ENCODE peak calls at places on chromosomes 2 and 18, in eight cellular contexts. X, O, E, J, I, A, Z and H are unnamed samples. For H3K27me3, the result is how much of the 10 kb centered on the place peaks cover.

GRCh38 chr2:156456616-156457015 is 20.4 kb downstream of the GPD2 start:
- DNase-seq in X (no peak), O (no peak), E (no peak), J (peak), I (no peak), A (peak), Z (no peak), H (no peak)

GRCh38 chr2:189304360-189304759 is 124.8 kb upstream of the COL5A2 start:
- DNase-seq in X (no peak), O (no peak), E (no peak), J (no peak), I (no peak), A (no peak), Z (no peak), H (no peak)

GRCh38 chr2:8193686-8194615 is 487.9 kb upstream of the ID2 start:
- DNase-seq in X (no peak), O (no peak), E (no peak), J (no peak), I (no peak), A (no peak), Z (no peak), H (no peak)

GRCh38 chr2:33013684-33014110 is 66.9 kb downstream of the LTBP1 start:
- DNase-seq in X (no peak), O (no peak), E (no peak), J (no peak), I (no peak), A (peak), Z (no peak), H (no peak)

GRCh38 chr2:96890252-96890651 is 20.4 kb upstream of the SEMA4C start:
- DNase-seq in X (no peak), O (no peak), E (no peak), J (no peak), I (no peak), A (no peak), Z (no peak), H (no peak)

GRCh38 chr2:98768765-98769476 is 38.0 kb upstream of the MGAT4A start:
- DNase-seq in X (no peak), O (no peak), E (no peak), J (no peak), I (no peak), A (no peak), Z (no peak), H (no peak)

GRCh38 chr2:239882335-239882734 is 142.8 kb downstream of the NDUFA10 start:
- DNase-seq in X (no peak), O (no peak), E (no peak), J (peak), I (no peak), A (no peak), Z (peak), H (peak)

GRCh38 chr18:23213200-23213599 is 77.9 kb downstream of the CABLES1 start:
- DNase-seq in X (no peak), O (no peak), E (no peak), J (no peak), I (no peak), A (no peak), Z (no peak), H (no peak)

GRCh38 chr2:178279142-178279541 is 84.8 kb downstream of the OSBPL6 start:
- DNase-seq in X (peak), O (no peak), E (no peak), J (no peak), I (no peak), A (peak), Z (no peak), H (no peak)

GRCh38 chr2:84963692-84964405 is 7.1 kb upstream of the KCMF1 start:
- DNase-seq in X (peak), O (no peak), E (no peak), J (no peak), I (no peak), A (peak), Z (no peak), H (no peak)

GRCh38 chr18:31990823-31991222 is 27.8 kb upstream of the RNF125 start:
- DNase-seq in X (no peak), O (no peak), E (no peak), J (no peak), I (no peak), A (no peak), Z (no peak), H (no peak)

GRCh38 chr18:11932393-11932792 is 24.3 kb upstream of the MPPE1 start:
- DNase-seq in X (no peak), O (no peak), E (no peak), J (no peak), I (peak), A (no peak), Z (no peak), H (no peak)

GRCh38 chr2:239926587-239927234 is 98.4 kb downstream of the NDUFA10 start:
- DNase-seq in X (no peak), O (no peak), E (no peak), J (no peak), I (peak), A (peak), Z (peak), H (no peak)

GRCh38 chr2:163563336-163563735 is 172.5 kb downstream of the FIGN start:
- DNase-seq in X (no peak), O (no peak), E (no peak), J (no peak), I (no peak), A (no peak), Z (no peak), H (no peak)

GRCh38 chr2:16324971-16325612 is 340.5 kb downstream of the CYRIA start:
- DNase-seq in X (no peak), O (no peak), E (no peak), J (no peak), I (no peak), A (no peak), Z (no peak), H (no peak)

GRCh38 chr2:212520340-212520739 is 18.3 kb downstream of the ERBB4 start:
- DNase-seq in X (no peak), O (no peak), E (no peak), J (no peak), I (no peak), A (no peak), Z (no peak), H (no peak)

GRCh38 chr18:58027341-58027740 is 16.7 kb upstream of the NEDD4L start:
- DNase-seq in X (no peak), O (no peak), E (no peak), J (no peak), I (no peak), A (no peak), Z (no peak), H (no peak)

GRCh38 chr2:29587791-29588190 is 333.6 kb downstream of the ALK start:
- DNase-seq in X (no peak), O (no peak), E (no peak), J (no peak), I (no peak), A (peak), Z (no peak), H (no peak)

GRCh38 chr2:113707106-113707505 is 49.3 kb downstream of the SLC35F5 start:
- DNase-seq in X (no peak), O (no peak), E (no peak), J (no peak), I (no peak), A (peak), Z (no peak), H (no peak)

GRCh38 chr2:27651056-27651455 is 12.4 kb downstream of the SUPT7L start:
- DNase-seq in X (no peak), O (no peak), E (no peak), J (no peak), I (no peak), A (peak), Z (no peak), H (no peak)

GRCh38 chr2:211503856-211504255 is 947.5 kb downstream of the CPS1 start:
- DNase-seq in X (no peak), O (no peak), E (no peak), J (no peak), I (no peak), A (no peak), Z (no peak), H (no peak)

GRCh38 chr2:118861242-118861641 is 13.8 kb upstream of the EN1 start:
- DNase-seq in X (no peak), O (no peak), E (no peak), J (no peak), I (no peak), A (no peak), Z (no peak), H (no peak)
- H3K27me3 ChIP-seq in X (half or more), O (under half), E (under half), J (under half), I (under half), A (half or more), Z (under half), H (under half)

GRCh38 chr18:46338761-46339160 is 234.6 kb downstream of the HAUS1 start:
- DNase-seq in X (no peak), O (no peak), E (no peak), J (no peak), I (no peak), A (no peak), Z (no peak), H (no peak)
- H3K27me3 ChIP-seq in X (under half), O (under half), E (under half), J (under half), I (under half), A (half or more), Z (under half), H (under half)

GRCh38 chr2:229714080-229714735 is at the start of gene DNER:
- DNase-seq in X (no peak), O (no peak), E (peak), J (no peak), I (no peak), A (no peak), Z (peak), H (peak)

GRCh38 chr2:229713371-229714079 is 830 bp downstream of the DNER start:
- DNase-seq in X (no peak), O (no peak), E (peak), J (no peak), I (peak), A (no peak), Z (peak), H (peak)

GRCh38 chr2:229714736-229715541 is 584 bp upstream of the DNER start:
- DNase-seq in X (no peak), O (no peak), E (peak), J (peak), I (peak), A (peak), Z (peak), H (peak)

GRCh38 chr2:229708335-229708734 is 6.0 kb downstream of the DNER start:
- DNase-seq in X (no peak), O (no peak), E (no peak), J (no peak), I (no peak), A (no peak), Z (no peak), H (no peak)

DNA sequence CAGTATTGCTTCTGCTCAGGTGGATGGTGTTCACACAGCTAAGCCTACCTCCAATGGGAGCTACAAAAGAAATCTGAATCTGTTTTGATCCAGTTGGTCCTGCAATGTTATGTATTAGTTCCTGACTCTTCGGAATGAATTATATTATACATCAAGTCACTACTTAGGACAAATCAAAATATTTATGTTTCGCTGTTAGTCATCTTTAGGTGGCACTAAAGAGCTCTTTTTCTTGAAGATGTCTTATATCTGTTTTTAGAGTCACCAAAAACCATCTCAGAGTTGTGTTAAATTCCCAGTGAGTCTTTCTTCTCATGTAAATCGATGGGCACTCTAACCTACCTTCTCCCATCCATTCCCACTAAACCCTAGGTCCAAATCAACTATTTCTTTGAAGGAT is 2.2 kb downstream of the DNER start:
- DNase-seq in X (no peak), O (no peak), E (no peak), J (no peak), I (no peak), A (peak), Z (no peak), H (no peak)
- H3K27me3 ChIP-seq in X (under half), O (half or more), E (under half), J (under half), I (under half), A (under half), Z (under half), H (under half)

DNA sequence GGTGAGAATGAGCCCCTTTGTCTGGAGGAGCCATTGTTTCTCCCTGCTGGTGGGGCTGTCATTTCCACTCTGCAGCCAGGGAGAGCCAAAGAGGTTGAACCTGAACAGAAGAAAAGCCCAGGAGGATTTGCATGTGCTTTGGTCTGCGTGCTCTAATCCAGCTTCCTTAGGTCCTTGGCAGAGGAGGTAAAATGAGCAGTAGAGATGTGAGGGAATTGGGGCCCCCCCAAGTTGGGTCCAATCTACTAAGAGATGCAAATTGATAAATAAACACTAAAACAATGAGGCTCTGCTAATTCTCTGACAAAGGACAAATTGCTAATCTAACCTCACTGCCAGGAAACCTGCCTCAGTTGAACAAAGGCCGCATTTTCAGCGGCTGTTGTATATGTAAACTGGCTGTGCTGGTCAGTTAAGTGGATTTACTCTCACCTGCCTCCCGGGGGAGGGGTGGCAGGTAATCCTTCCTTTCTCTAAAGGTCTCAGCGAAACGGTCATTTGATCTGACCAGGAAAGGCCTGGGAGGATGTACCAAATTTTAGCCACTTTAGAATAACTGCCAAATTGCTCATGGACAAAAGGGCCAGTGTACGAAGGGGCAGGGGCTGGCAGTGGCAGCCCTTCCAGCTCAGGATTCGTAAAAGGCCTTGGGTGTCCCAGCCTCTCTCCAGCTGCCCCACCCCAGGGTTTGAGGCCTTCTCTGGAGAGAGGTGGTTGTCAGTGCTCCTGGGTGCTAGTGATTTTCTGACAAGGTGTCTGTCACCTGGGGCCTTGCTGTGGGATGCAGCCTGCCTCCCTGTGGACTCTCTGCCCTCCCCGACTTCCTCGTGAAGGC is 193.6 kb downstream of the MIB1 start:
- DNase-seq in X (no peak), O (no peak), E (no peak), J (no peak), I (no peak), A (no peak), Z (no peak), H (no peak)
- H3K27me3 ChIP-seq in X (under half), O (under half), E (under half), J (under half), I (under half), A (under half), Z (under half), H (under half)

GRCh38 chr2:232489516-232490220 is 2.0 kb upstream of the ECEL1 start:
- DNase-seq in X (no peak), O (no peak), E (no peak), J (no peak), I (peak), A (no peak), Z (no peak), H (no peak)
- H3K27me3 ChIP-seq in X (under half), O (under half), E (under half), J (under half), I (under half), A (half or more), Z (under half), H (under half)

GRCh38 chr2:176139621-176140020 is 10.1 kb downstream of the HOXD8 start:
- DNase-seq in X (no peak), O (no peak), E (no peak), J (no peak), I (peak), A (no peak), Z (no peak), H (peak)

GRCh38 chr2:176137883-176138282 is 8.4 kb downstream of the HOXD8 start:
- DNase-seq in X (no peak), O (no peak), E (no peak), J (no peak), I (no peak), A (no peak), Z (no peak), H (no peak)

GRCh38 chr2:176138526-176139169 is 9.1 kb downstream of the HOXD8 start:
- DNase-seq in X (no peak), O (no peak), E (no peak), J (no peak), I (peak), A (no peak), Z (no peak), H (no peak)

GRCh38 chr2:176140130-176140519 is 10.6 kb downstream of the HOXD8 start:
- DNase-seq in X (no peak), O (no peak), E (no peak), J (no peak), I (peak), A (no peak), Z (no peak), H (peak)

GRCh38 chr2:176139170-176139611 is 9.7 kb downstream of the HOXD8 start:
- DNase-seq in X (no peak), O (no peak), E (no peak), J (no peak), I (peak), A (no peak), Z (no peak), H (no peak)
- H3K27me3 ChIP-seq in X (under half), O (under half), E (under half), J (half or more), I (under half), A (half or more), Z (under half), H (under half)

GRCh38 chr2:95307878-95308277 is 10.7 kb downstream of the KCNIP3 start:
- DNase-seq in X (no peak), O (no peak), E (no peak), J (no peak), I (no peak), A (no peak), Z (no peak), H (no peak)

GRCh38 chr2:95308426-95308990 is 11.4 kb downstream of the KCNIP3 start:
- DNase-seq in X (no peak), O (no peak), E (no peak), J (no peak), I (no peak), A (no peak), Z (no peak), H (no peak)

GRCh38 chr2:95305341-95306058 is 8.4 kb downstream of the KCNIP3 start:
- DNase-seq in X (no peak), O (no peak), E (no peak), J (peak), I (no peak), A (no peak), Z (no peak), H (no peak)

GRCh38 chr2:95307036-95307435 is 9.9 kb downstream of the KCNIP3 start:
- DNase-seq in X (no peak), O (no peak), E (no peak), J (no peak), I (no peak), A (no peak), Z (no peak), H (no peak)

GRCh38 chr2:95306306-95306895 is 9.3 kb downstream of the KCNIP3 start:
- DNase-seq in X (no peak), O (no peak), E (no peak), J (peak), I (no peak), A (no peak), Z (no peak), H (no peak)
- H3K27me3 ChIP-seq in X (under half), O (under half), E (under half), J (under half), I (under half), A (under half), Z (under half), H (under half)

GRCh38 chr18:78828131-78828530 is 151.5 kb upstream of the SALL3 start:
- DNase-seq in X (no peak), O (no peak), E (no peak), J (no peak), I (no peak), A (no peak), Z (no peak), H (no peak)
- H3K27me3 ChIP-seq in X (under half), O (under half), E (under half), J (under half), I (under half), A (under half), Z (under half), H (under half)

GRCh38 chr2:11674983-11675382 is 5.0 kb upstream of the NTSR2 start:
- DNase-seq in X (no peak), O (no peak), E (no peak), J (no peak), I (no peak), A (no peak), Z (no peak), H (peak)
- H3K27me3 ChIP-seq in X (under half), O (under half), E (under half), J (under half), I (under half), A (half or more), Z (under half), H (under half)

DNA sequence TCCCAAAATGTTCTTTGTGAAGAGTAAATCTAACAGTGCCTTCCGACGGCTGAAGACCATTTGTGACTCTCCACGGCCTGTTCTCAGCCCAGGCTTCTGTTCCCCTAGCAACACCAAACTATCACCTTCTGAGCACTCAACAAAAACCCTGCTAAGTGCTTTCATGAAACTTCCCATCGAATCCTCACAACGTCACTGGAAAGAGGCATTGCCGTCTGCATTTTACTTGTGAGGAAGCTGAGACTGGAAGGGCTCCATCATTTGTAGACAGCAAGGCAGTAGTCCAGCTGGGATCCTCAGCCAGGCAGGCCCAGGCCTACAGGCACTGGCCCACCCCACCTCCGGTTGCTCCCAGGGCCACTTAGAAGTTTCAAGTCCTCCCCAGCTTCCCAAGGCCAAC is 97.8 kb upstream of the POU3F3 start:
- DNase-seq in X (no peak), O (no peak), E (no peak), J (no peak), I (no peak), A (no peak), Z (no peak), H (no peak)
- H3K27me3 ChIP-seq in X (under half), O (under half), E (under half), J (under half), I (under half), A (under half), Z (under half), H (under half)